ENCODE peak calls at places on chromosomes 5 and 9, in nine cellular contexts. One of them, this sample, is unnamed.

GRCh38 chr9:88258587-88258986 is 120.3 kb upstream of the SPATA31C2 start:
- DNase-seq in fibroblast of lung: peak
- DNase-seq in H1: no peak
- DNase-seq in OCI-LY7: no peak
- DNase-seq in left ventricle myocardium inferior: peak
- DNase-seq in progenitor cell of endocrine pancreas: no peak
- DNase-seq in thyroid gland: peak
- DNase-seq in WTC11: no peak
- DNase-seq in right lobe of liver: no peak
- DNase-seq in this sample: no peak

GRCh38 chr9:25733336-25733982 is 55.2 kb upstream of the TUSC1 start:
- DNase-seq in fibroblast of lung: no peak
- DNase-seq in H1: no peak
- DNase-seq in OCI-LY7: no peak
- DNase-seq in left ventricle myocardium inferior: no peak
- DNase-seq in progenitor cell of endocrine pancreas: no peak
- DNase-seq in thyroid gland: no peak
- DNase-seq in WTC11: no peak
- DNase-seq in right lobe of liver: no peak
- DNase-seq in this sample: no peak

GRCh38 chr9:73050887-73051550 is 98.2 kb upstream of the ALDH1A1 start:
- DNase-seq in fibroblast of lung: no peak
- DNase-seq in H1: no peak
- DNase-seq in OCI-LY7: no peak
- DNase-seq in left ventricle myocardium inferior: peak
- DNase-seq in progenitor cell of endocrine pancreas: no peak
- DNase-seq in thyroid gland: no peak
- DNase-seq in WTC11: peak
- DNase-seq in right lobe of liver: peak
- DNase-seq in this sample: no peak

GRCh38 chr9:15308511-15308910 is 1.5 kb upstream of the TTC39B start:
- DNase-seq in fibroblast of lung: peak
- DNase-seq in H1: no peak
- DNase-seq in OCI-LY7: no peak
- DNase-seq in left ventricle myocardium inferior: no peak
- DNase-seq in progenitor cell of endocrine pancreas: no peak
- DNase-seq in thyroid gland: no peak
- DNase-seq in WTC11: no peak
- DNase-seq in right lobe of liver: no peak
- DNase-seq in this sample: no peak

GRCh38 chr9:121360975-121361374 is 9.1 kb downstream of the STOM start:
- DNase-seq in fibroblast of lung: peak
- DNase-seq in H1: no peak
- DNase-seq in OCI-LY7: no peak
- DNase-seq in left ventricle myocardium inferior: no peak
- DNase-seq in progenitor cell of endocrine pancreas: no peak
- DNase-seq in thyroid gland: no peak
- DNase-seq in WTC11: no peak
- DNase-seq in right lobe of liver: no peak
- DNase-seq in this sample: no peak

GRCh38 chr9:129561594-129562281 is 59.2 kb downstream of the C9orf50 start:
- DNase-seq in fibroblast of lung: peak
- DNase-seq in H1: no peak
- DNase-seq in OCI-LY7: no peak
- DNase-seq in left ventricle myocardium inferior: no peak
- DNase-seq in progenitor cell of endocrine pancreas: no peak
- DNase-seq in thyroid gland: peak
- DNase-seq in WTC11: no peak
- DNase-seq in right lobe of liver: no peak
- DNase-seq in this sample: no peak

GRCh38 chr5:135033026-135033861 is 784 bp downstream of the PITX1 start:
- DNase-seq in fibroblast of lung: peak
- DNase-seq in H1: no peak
- DNase-seq in OCI-LY7: peak
- DNase-seq in left ventricle myocardium inferior: peak
- DNase-seq in progenitor cell of endocrine pancreas: no peak
- DNase-seq in thyroid gland: no peak
- DNase-seq in WTC11: peak
- DNase-seq in right lobe of liver: peak
- DNase-seq in this sample: peak

GRCh38 chr5:78547731-78548189 is 100.8 kb downstream of the LHFPL2 start:
- DNase-seq in fibroblast of lung: peak
- DNase-seq in H1: no peak
- DNase-seq in OCI-LY7: no peak
- DNase-seq in left ventricle myocardium inferior: peak
- DNase-seq in progenitor cell of endocrine pancreas: no peak
- DNase-seq in thyroid gland: peak
- DNase-seq in WTC11: no peak
- DNase-seq in right lobe of liver: no peak
- DNase-seq in this sample: no peak

DNA sequence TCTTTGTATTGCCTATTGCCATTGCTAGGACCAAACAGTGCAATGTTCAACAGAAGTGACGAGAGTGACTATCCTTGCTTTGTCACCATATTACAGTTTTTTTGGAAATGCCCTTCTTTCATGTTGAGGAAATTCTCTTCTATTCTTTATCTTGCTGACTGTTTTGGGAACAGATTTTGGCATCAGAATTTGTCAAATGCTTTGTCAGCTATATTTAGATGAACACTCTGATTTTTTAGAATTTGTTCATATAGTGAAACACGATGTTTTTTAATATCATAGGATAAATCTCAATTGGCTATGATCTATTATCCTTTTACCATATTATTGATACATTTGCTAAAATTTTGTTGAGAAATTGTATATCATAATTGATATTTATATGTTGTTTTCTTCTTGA is 31.4 kb downstream of the FBN2 start:
- DNase-seq in fibroblast of lung: no peak
- DNase-seq in H1: no peak
- DNase-seq in OCI-LY7: no peak
- DNase-seq in left ventricle myocardium inferior: no peak
- DNase-seq in progenitor cell of endocrine pancreas: no peak
- DNase-seq in thyroid gland: no peak
- DNase-seq in WTC11: no peak
- DNase-seq in right lobe of liver: no peak
- DNase-seq in this sample: no peak
- TF ChIP-seq CTCF in fibroblast of lung: no peak
- TF ChIP-seq CTCF in H1: no peak
- TF ChIP-seq CTCF in OCI-LY7: no peak
- TF ChIP-seq CTCF in left ventricle myocardium inferior: no peak
- TF ChIP-seq CTCF in progenitor cell of endocrine pancreas: no peak
- TF ChIP-seq CTCF in thyroid gland: no peak
- TF ChIP-seq CTCF in WTC11: no peak
- TF ChIP-seq CTCF in right lobe of liver: no peak
- TF ChIP-seq CTCF in this sample: no peak

GRCh38 chr9:99511723-99512122 is 289.6 kb downstream of the SEC61B start:
- DNase-seq in fibroblast of lung: no peak
- DNase-seq in H1: no peak
- DNase-seq in OCI-LY7: no peak
- DNase-seq in left ventricle myocardium inferior: no peak
- DNase-seq in progenitor cell of endocrine pancreas: no peak
- DNase-seq in thyroid gland: no peak
- DNase-seq in WTC11: peak
- DNase-seq in right lobe of liver: no peak
- DNase-seq in this sample: no peak
- TF ChIP-seq CTCF in fibroblast of lung: peak
- TF ChIP-seq CTCF in H1: peak
- TF ChIP-seq CTCF in OCI-LY7: no peak
- TF ChIP-seq CTCF in left ventricle myocardium inferior: no peak
- TF ChIP-seq CTCF in progenitor cell of endocrine pancreas: no peak
- TF ChIP-seq CTCF in thyroid gland: no peak
- TF ChIP-seq CTCF in WTC11: no peak
- TF ChIP-seq CTCF in right lobe of liver: no peak
- TF ChIP-seq CTCF in this sample: no peak

GRCh38 chr9:133553123-133553522 is 18.6 kb downstream of the ADAMTSL2 start:
- DNase-seq in fibroblast of lung: no peak
- DNase-seq in H1: no peak
- DNase-seq in OCI-LY7: no peak
- DNase-seq in left ventricle myocardium inferior: no peak
- DNase-seq in progenitor cell of endocrine pancreas: no peak
- DNase-seq in thyroid gland: no peak
- DNase-seq in WTC11: no peak
- DNase-seq in right lobe of liver: no peak
- DNase-seq in this sample: no peak
- TF ChIP-seq CTCF in fibroblast of lung: no peak
- TF ChIP-seq CTCF in H1: no peak
- TF ChIP-seq CTCF in OCI-LY7: peak
- TF ChIP-seq CTCF in left ventricle myocardium inferior: no peak
- TF ChIP-seq CTCF in progenitor cell of endocrine pancreas: no peak
- TF ChIP-seq CTCF in thyroid gland: no peak
- TF ChIP-seq CTCF in WTC11: no peak
- TF ChIP-seq CTCF in right lobe of liver: no peak
- TF ChIP-seq CTCF in this sample: no peak

GRCh38 chr5:67003906-67004729 is 192.5 kb downstream of the CD180 start:
- DNase-seq in fibroblast of lung: peak
- DNase-seq in H1: peak
- DNase-seq in OCI-LY7: peak
- DNase-seq in left ventricle myocardium inferior: peak
- DNase-seq in progenitor cell of endocrine pancreas: peak
- DNase-seq in thyroid gland: peak
- DNase-seq in WTC11: peak
- DNase-seq in right lobe of liver: peak
- DNase-seq in this sample: peak
- TF ChIP-seq CTCF in fibroblast of lung: no peak
- TF ChIP-seq CTCF in H1: no peak
- TF ChIP-seq CTCF in OCI-LY7: no peak
- TF ChIP-seq CTCF in left ventricle myocardium inferior: no peak
- TF ChIP-seq CTCF in progenitor cell of endocrine pancreas: no peak
- TF ChIP-seq CTCF in thyroid gland: no peak
- TF ChIP-seq CTCF in WTC11: no peak
- TF ChIP-seq CTCF in right lobe of liver: no peak
- TF ChIP-seq CTCF in this sample: no peak

GRCh38 chr5:10724799-10725507 is 36.1 kb downstream of the DAP start:
- DNase-seq in fibroblast of lung: peak
- DNase-seq in H1: no peak
- DNase-seq in OCI-LY7: no peak
- DNase-seq in left ventricle myocardium inferior: peak
- DNase-seq in progenitor cell of endocrine pancreas: no peak
- DNase-seq in thyroid gland: peak
- DNase-seq in WTC11: peak
- DNase-seq in right lobe of liver: no peak
- DNase-seq in this sample: no peak
- TF ChIP-seq CTCF in fibroblast of lung: peak
- TF ChIP-seq CTCF in H1: peak
- TF ChIP-seq CTCF in OCI-LY7: no peak
- TF ChIP-seq CTCF in left ventricle myocardium inferior: peak
- TF ChIP-seq CTCF in progenitor cell of endocrine pancreas: no peak
- TF ChIP-seq CTCF in thyroid gland: no peak
- TF ChIP-seq CTCF in WTC11: no peak
- TF ChIP-seq CTCF in right lobe of liver: no peak
- TF ChIP-seq CTCF in this sample: no peak

DNA sequence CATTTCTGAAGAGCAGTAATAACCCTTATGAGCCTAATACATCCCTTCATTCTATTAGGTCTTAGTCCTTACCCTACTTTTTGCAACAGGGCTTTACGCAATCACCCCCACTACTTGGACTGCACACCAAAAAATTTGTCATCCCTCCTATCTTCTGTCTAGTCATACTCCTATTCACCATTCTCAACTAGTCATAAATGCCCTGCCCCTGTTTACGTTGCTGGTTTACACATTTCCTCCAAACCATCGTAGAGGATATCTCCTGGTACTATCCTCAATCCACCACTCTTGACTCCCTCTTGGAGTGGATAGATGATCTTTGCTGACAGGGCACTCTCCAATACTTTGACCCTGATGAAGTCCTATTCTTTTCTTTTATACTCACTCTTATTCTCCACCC is 98.2 kb upstream of the CCNG1 start:
- DNase-seq in fibroblast of lung: no peak
- DNase-seq in H1: no peak
- DNase-seq in OCI-LY7: no peak
- DNase-seq in left ventricle myocardium inferior: no peak
- DNase-seq in progenitor cell of endocrine pancreas: no peak
- DNase-seq in thyroid gland: no peak
- DNase-seq in WTC11: no peak
- DNase-seq in right lobe of liver: no peak
- DNase-seq in this sample: no peak
- TF ChIP-seq CTCF in fibroblast of lung: no peak
- TF ChIP-seq CTCF in H1: no peak
- TF ChIP-seq CTCF in OCI-LY7: no peak
- TF ChIP-seq CTCF in left ventricle myocardium inferior: no peak
- TF ChIP-seq CTCF in progenitor cell of endocrine pancreas: no peak
- TF ChIP-seq CTCF in thyroid gland: no peak
- TF ChIP-seq CTCF in WTC11: no peak
- TF ChIP-seq CTCF in right lobe of liver: no peak
- TF ChIP-seq CTCF in this sample: no peak

GRCh38 chr9:110895141-110895912 is 142.9 kb downstream of the LPAR1 start:
- DNase-seq in fibroblast of lung: no peak
- DNase-seq in H1: no peak
- DNase-seq in OCI-LY7: no peak
- DNase-seq in left ventricle myocardium inferior: peak
- DNase-seq in progenitor cell of endocrine pancreas: no peak
- DNase-seq in thyroid gland: peak
- DNase-seq in WTC11: no peak
- DNase-seq in right lobe of liver: no peak
- DNase-seq in this sample: no peak

GRCh38 chr9:110900451-110900850 is 137.8 kb downstream of the LPAR1 start:
- DNase-seq in fibroblast of lung: peak
- DNase-seq in H1: no peak
- DNase-seq in OCI-LY7: no peak
- DNase-seq in left ventricle myocardium inferior: no peak
- DNase-seq in progenitor cell of endocrine pancreas: no peak
- DNase-seq in thyroid gland: no peak
- DNase-seq in WTC11: no peak
- DNase-seq in right lobe of liver: no peak
- DNase-seq in this sample: no peak

GRCh38 chr9:110897899-110898298 is 140.4 kb downstream of the LPAR1 start:
- DNase-seq in fibroblast of lung: peak
- DNase-seq in H1: no peak
- DNase-seq in OCI-LY7: no peak
- DNase-seq in left ventricle myocardium inferior: no peak
- DNase-seq in progenitor cell of endocrine pancreas: no peak
- DNase-seq in thyroid gland: no peak
- DNase-seq in WTC11: no peak
- DNase-seq in right lobe of liver: no peak
- DNase-seq in this sample: no peak

GRCh38 chr9:110900917-110901316 is 137.4 kb downstream of the LPAR1 start:
- DNase-seq in fibroblast of lung: peak
- DNase-seq in H1: no peak
- DNase-seq in OCI-LY7: no peak
- DNase-seq in left ventricle myocardium inferior: no peak
- DNase-seq in progenitor cell of endocrine pancreas: no peak
- DNase-seq in thyroid gland: no peak
- DNase-seq in WTC11: no peak
- DNase-seq in right lobe of liver: no peak
- DNase-seq in this sample: no peak
- TF ChIP-seq CTCF in fibroblast of lung: no peak
- TF ChIP-seq CTCF in H1: no peak
- TF ChIP-seq CTCF in OCI-LY7: no peak
- TF ChIP-seq CTCF in left ventricle myocardium inferior: no peak
- TF ChIP-seq CTCF in progenitor cell of endocrine pancreas: no peak
- TF ChIP-seq CTCF in thyroid gland: no peak
- TF ChIP-seq CTCF in WTC11: no peak
- TF ChIP-seq CTCF in right lobe of liver: no peak
- TF ChIP-seq CTCF in this sample: no peak

GRCh38 chr9:2179557-2179956 is 164.4 kb downstream of the SMARCA2 start:
- DNase-seq in fibroblast of lung: no peak
- DNase-seq in H1: no peak
- DNase-seq in OCI-LY7: peak
- DNase-seq in left ventricle myocardium inferior: no peak
- DNase-seq in progenitor cell of endocrine pancreas: no peak
- DNase-seq in thyroid gland: no peak
- DNase-seq in WTC11: no peak
- DNase-seq in right lobe of liver: no peak
- DNase-seq in this sample: no peak
- TF ChIP-seq CTCF in fibroblast of lung: no peak
- TF ChIP-seq CTCF in H1: no peak
- TF ChIP-seq CTCF in OCI-LY7: peak
- TF ChIP-seq CTCF in left ventricle myocardium inferior: no peak
- TF ChIP-seq CTCF in progenitor cell of endocrine pancreas: no peak
- TF ChIP-seq CTCF in thyroid gland: no peak
- TF ChIP-seq CTCF in WTC11: no peak
- TF ChIP-seq CTCF in right lobe of liver: no peak
- TF ChIP-seq CTCF in this sample: peak

GRCh38 chr9:92242115-92242778 is 51.2 kb downstream of the IARS1 start:
- DNase-seq in fibroblast of lung: peak
- DNase-seq in H1: no peak
- DNase-seq in OCI-LY7: no peak
- DNase-seq in left ventricle myocardium inferior: no peak
- DNase-seq in progenitor cell of endocrine pancreas: no peak
- DNase-seq in thyroid gland: peak
- DNase-seq in WTC11: no peak
- DNase-seq in right lobe of liver: no peak
- DNase-seq in this sample: no peak
- TF ChIP-seq CTCF in fibroblast of lung: peak
- TF ChIP-seq CTCF in H1: no peak
- TF ChIP-seq CTCF in OCI-LY7: peak
- TF ChIP-seq CTCF in left ventricle myocardium inferior: peak
- TF ChIP-seq CTCF in progenitor cell of endocrine pancreas: peak
- TF ChIP-seq CTCF in thyroid gland: peak
- TF ChIP-seq CTCF in WTC11: no peak
- TF ChIP-seq CTCF in right lobe of liver: peak
- TF ChIP-seq CTCF in this sample: no peak